ENCODE peak calls at places on chromosomes 3 and 15, in nine cellular contexts. H is AG09309; G is ovary; S is CD8-positive, alpha-beta T cell; J is astrocyte of the spinal cord; T is fibroblast of lung; N is endothelial cell; R is psoas muscle; C is GM12865. O is an unnamed sample.
A peak's percentile ranks its signal among the peaks of the same experiment; 100 is the strongest.

GRCh38 chr15:78914027-78914764 is 30.6 kb downstream of the CTSH start:
- DNase-seq in G (peak; percentile 69), C (no peak), S (no peak), T (peak; percentile 39), J (no peak), H (no peak), N (no peak), R (peak; percentile 57), O (no peak)

GRCh38 chr3:141486416-141486734 is 452 bp upstream of the RASA2 start:
- DNase-seq in H (no peak), S (no peak), T (no peak), R (no peak), C (no peak), G (no peak), N (no peak), J (peak; percentile 72), O (no peak)

GRCh38 chr15:73227433-73228056 is 141.2 kb downstream of the HCN4 start:
- DNase-seq in H (no peak), S (no peak), J (no peak), T (no peak), R (no peak), C (no peak), N (no peak), G (no peak), O (no peak)

GRCh38 chr3:158093526-158093925 is 12.7 kb downstream of the SHOX2 start:
- DNase-seq in J (no peak), T (no peak), C (no peak), R (no peak), H (no peak), G (no peak), S (no peak), N (no peak), O (no peak)

GRCh38 chr3:52555056-52555455 is 18.7 kb downstream of the UQCC5 start:
- DNase-seq in H (no peak), C (no peak), G (no peak), J (no peak), R (no peak), N (no peak), T (no peak), S (no peak), O (no peak)

GRCh38 chr15:43911235-43911661 is 84.4 kb downstream of the WDR76 start:
- DNase-seq in N (no peak), G (no peak), C (no peak), S (no peak), T (peak; percentile 90), H (peak; percentile 92), J (peak; percentile 99), R (no peak), O (no peak)

GRCh38 chr15:89442671-89443307 is 53.6 kb downstream of the RHCG start:
- DNase-seq in H (no peak), G (no peak), C (peak; percentile 62), T (peak; percentile 20), N (peak; percentile 78), J (peak; percentile 9), S (peak; percentile 12), R (no peak), O (peak; percentile 29)

GRCh38 chr3:85313380-85313779 is 354.6 kb downstream of the CADM2 start:
- DNase-seq in C (no peak), H (no peak), N (no peak), G (no peak), S (no peak), R (no peak), J (no peak), T (no peak), O (no peak)

GRCh38 chr15:101029971-101030661 is 111.0 kb downstream of the LRRK1 start:
- DNase-seq in T (no peak), N (no peak), C (no peak), G (no peak), R (no peak), S (no peak), H (no peak), J (no peak), O (no peak)

GRCh38 chr3:137332296-137332695 is 374.5 kb downstream of the IL20RB start:
- DNase-seq in H (no peak), N (no peak), J (no peak), S (no peak), R (no peak), T (no peak), C (peak; percentile 79), G (no peak), O (no peak)

DNA sequence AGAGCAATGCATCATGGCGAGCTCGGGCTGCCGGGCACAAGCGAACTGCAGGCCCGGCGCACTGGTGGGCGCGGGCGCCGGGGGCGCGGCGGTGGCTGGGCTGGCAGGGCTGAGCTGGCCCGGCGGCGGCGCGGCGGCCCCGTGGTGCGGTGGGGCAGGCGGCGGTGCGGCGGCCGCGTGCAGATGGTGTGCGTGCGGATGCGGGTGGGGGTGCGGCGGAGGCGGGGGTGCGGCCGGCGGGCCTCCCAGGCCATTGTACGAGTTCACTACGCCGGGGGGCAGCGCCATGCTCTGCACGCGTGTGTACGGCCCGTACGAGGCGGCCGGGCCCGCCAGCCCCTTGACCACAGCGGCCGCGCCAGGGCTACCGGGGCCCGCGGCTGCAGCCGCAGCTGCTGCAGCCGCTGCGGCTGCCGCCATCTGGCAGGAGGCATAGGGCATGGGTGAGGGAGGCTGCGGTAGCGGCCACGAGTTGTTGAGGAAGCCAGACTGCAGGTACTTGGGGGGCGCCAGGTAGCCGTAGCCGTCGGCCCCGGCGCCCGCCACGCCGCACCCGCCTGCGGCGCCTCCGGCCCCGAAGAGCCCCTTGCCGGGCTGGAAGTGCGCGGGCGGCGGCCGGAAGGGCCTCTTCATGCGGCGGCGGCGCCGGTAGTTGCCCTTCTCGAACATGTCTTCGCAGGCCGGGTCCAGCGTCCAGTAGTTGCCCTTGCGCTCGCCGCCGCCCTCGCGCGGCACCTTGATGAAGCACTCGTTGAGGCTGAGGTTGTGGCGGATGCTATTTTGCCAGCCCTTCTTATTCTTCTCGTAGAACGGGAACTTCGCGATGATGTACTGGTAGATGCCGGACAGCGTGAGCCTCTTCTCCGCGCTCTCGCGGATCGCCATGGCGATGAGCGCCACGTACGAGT is 1.0 kb downstream of the FOXL2 start:
- DNase-seq in R (no peak), N (peak; percentile 51), S (no peak), G (peak; percentile 41), C (no peak), H (no peak), J (peak; percentile 26), T (no peak), O (peak; percentile 21)
- TF ChIP-seq CTCF in R (peak; percentile 39), N (peak; percentile 19), S (no peak), G (peak; percentile 7), C (no peak), H (peak; percentile 21), J (peak; percentile 38), T (peak; percentile 13), O (no peak)

GRCh38 chr3:31157028-31157694 is 262.7 kb upstream of the GADL1 start:
- DNase-seq in C (peak; percentile 21), N (no peak), T (no peak), G (no peak), H (no peak), S (no peak), R (no peak), J (no peak), O (no peak)
- TF ChIP-seq CTCF in C (no peak), N (no peak), T (no peak), G (no peak), H (no peak), S (no peak), R (no peak), J (no peak), O (no peak)

GRCh38 chr3:17260257-17260656 is 375.5 kb downstream of the PLCL2 start:
- DNase-seq in C (no peak), R (no peak), S (no peak), H (no peak), T (no peak), G (no peak), J (no peak), N (no peak), O (no peak)

GRCh38 chr3:17257269-17257668 is 372.5 kb downstream of the PLCL2 start:
- DNase-seq in R (no peak), G (no peak), H (no peak), T (no peak), C (no peak), N (no peak), S (no peak), J (no peak), O (no peak)

GRCh38 chr3:17261627-17262369 is 377.0 kb downstream of the PLCL2 start:
- DNase-seq in J (no peak), R (no peak), G (no peak), T (no peak), N (no peak), S (no peak), C (no peak), H (no peak), O (no peak)

DNA sequence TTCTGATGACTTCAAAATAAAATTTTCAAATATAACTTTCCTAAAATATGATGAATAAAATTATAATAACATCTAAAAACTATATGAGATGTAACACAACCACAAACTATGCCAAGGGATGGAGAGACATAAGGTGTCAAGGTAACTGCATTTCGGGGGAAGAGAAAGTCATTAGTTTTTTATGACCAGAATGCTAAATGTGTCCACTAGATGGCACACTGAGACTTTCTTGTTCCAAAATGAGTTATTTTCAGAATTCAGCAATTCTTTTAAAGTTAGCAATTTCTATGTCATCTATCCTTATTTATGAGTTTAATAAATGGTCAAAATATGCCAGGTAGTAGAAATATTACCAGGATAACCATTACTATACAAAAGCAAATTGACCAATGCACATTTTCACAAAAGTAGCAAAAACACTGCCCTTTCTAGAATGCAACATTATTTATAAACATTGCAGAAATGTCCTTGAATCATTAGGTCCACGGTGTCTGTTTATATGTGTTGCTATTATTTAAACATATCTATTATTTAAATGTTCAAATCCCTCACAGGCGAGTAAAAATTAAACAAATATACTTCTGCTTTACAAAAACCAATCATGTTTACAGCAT is 374.2 kb downstream of the PLCL2 start:
- DNase-seq in S (peak; percentile 15), T (peak; percentile 55), C (peak; percentile 61), R (no peak), J (peak; percentile 45), G (no peak), H (no peak), N (peak; percentile 23), O (no peak)
- TF ChIP-seq CTCF in S (peak; percentile 81), T (peak; percentile 70), C (peak; percentile 59), R (peak; percentile 79), J (peak; percentile 57), G (peak; percentile 61), H (peak; percentile 62), N (peak; percentile 89), O (peak; percentile 73)

GRCh38 chr15:77568014-77568959 is 64.4 kb downstream of the LINGO1 start:
- DNase-seq in G (peak; percentile 39), S (no peak), J (no peak), T (no peak), N (no peak), H (no peak), R (no peak), C (no peak), O (no peak)
- TF ChIP-seq CTCF in G (no peak), S (no peak), J (no peak), T (no peak), N (no peak), H (no peak), R (no peak), C (no peak), O (no peak)